ENCODE peak calls at places on chromosomes 3 and 15, in six cellular contexts. One of them, this sample, is unnamed.

GRCh38 chr15:85154061-85154460 is 172.4 kb downstream of the PDE8A start:
- DNase-seq in HepG2: no peak
- DNase-seq in GM12891: no peak
- DNase-seq in GM12878: no peak
- DNase-seq in H1: no peak
- DNase-seq in K562: no peak
- DNase-seq in this sample: no peak

GRCh38 chr3:144085964-144086363 is 114.3 kb downstream of the DIPK2A start:
- DNase-seq in H1: no peak
- DNase-seq in K562: no peak
- DNase-seq in GM12891: no peak
- DNase-seq in HepG2: no peak
- DNase-seq in GM12878: no peak
- DNase-seq in this sample: no peak

GRCh38 chr15:98855815-98856539 is 151.6 kb downstream of the PGPEP1L start:
- DNase-seq in H1: no peak
- DNase-seq in HepG2: no peak
- DNase-seq in GM12878: no peak
- DNase-seq in K562: no peak
- DNase-seq in GM12891: no peak
- DNase-seq in this sample: no peak

GRCh38 chr15:29686079-29686425 is 136.2 kb downstream of the TJP1 start:
- DNase-seq in GM12891: no peak
- DNase-seq in H1: no peak
- DNase-seq in K562: no peak
- DNase-seq in GM12878: no peak
- DNase-seq in HepG2: no peak
- DNase-seq in this sample: no peak

GRCh38 chr3:130645261-130645660 is 101.4 kb downstream of the PIK3R4 start:
- DNase-seq in GM12878: no peak
- DNase-seq in K562: no peak
- DNase-seq in H1: no peak
- DNase-seq in GM12891: no peak
- DNase-seq in HepG2: no peak
- DNase-seq in this sample: no peak

GRCh38 chr3:56915969-56916586 is 114.3 kb upstream of the ARHGEF3 start:
- DNase-seq in GM12878: peak; percentile 32
- DNase-seq in HepG2: no peak
- DNase-seq in H1: no peak
- DNase-seq in GM12891: peak; percentile 29
- DNase-seq in K562: no peak
- DNase-seq in this sample: peak; percentile 35

GRCh38 chr15:54304321-54304720 is 326.1 kb downstream of the UNC13C start:
- DNase-seq in GM12891: no peak
- DNase-seq in H1: no peak
- DNase-seq in HepG2: no peak
- DNase-seq in GM12878: no peak
- DNase-seq in K562: no peak
- DNase-seq in this sample: no peak

GRCh38 chr15:99324082-99324620 is 72.9 kb downstream of the LRRC28 start:
- DNase-seq in H1: no peak
- DNase-seq in GM12878: peak; percentile 62
- DNase-seq in K562: no peak
- DNase-seq in HepG2: no peak
- DNase-seq in GM12891: no peak
- DNase-seq in this sample: no peak

GRCh38 chr15:89165677-89166076 is 55.7 kb downstream of the RLBP1 start:
- DNase-seq in GM12891: no peak
- DNase-seq in HepG2: peak; percentile 53
- DNase-seq in H1: no peak
- DNase-seq in GM12878: no peak
- DNase-seq in K562: no peak
- DNase-seq in this sample: no peak

GRCh38 chr3:177443469-177443868 is 246.2 kb upstream of the TBL1XR1 start:
- DNase-seq in HepG2: peak; percentile 12
- DNase-seq in GM12878: no peak
- DNase-seq in H1: no peak
- DNase-seq in GM12891: no peak
- DNase-seq in K562: no peak
- DNase-seq in this sample: no peak

GRCh38 chr3:168213920-168214319 is 118.2 kb upstream of the GOLIM4 start:
- DNase-seq in GM12878: peak; percentile 17
- DNase-seq in K562: no peak
- DNase-seq in HepG2: no peak
- DNase-seq in H1: no peak
- DNase-seq in GM12891: no peak
- DNase-seq in this sample: no peak

GRCh38 chr15:57015897-57016296 is 97.5 kb downstream of the TCF12 start:
- DNase-seq in H1: no peak
- DNase-seq in GM12891: no peak
- DNase-seq in GM12878: no peak
- DNase-seq in K562: no peak
- DNase-seq in HepG2: peak; percentile 34
- DNase-seq in this sample: no peak

GRCh38 chr3:102400766-102401165 is 34.0 kb upstream of the ZPLD1 start:
- DNase-seq in K562: no peak
- DNase-seq in HepG2: no peak
- DNase-seq in H1: no peak
- DNase-seq in GM12891: no peak
- DNase-seq in GM12878: no peak
- DNase-seq in this sample: no peak

GRCh38 chr15:100167884-100168375 is 173.8 kb downstream of the ADAMTS17 start:
- DNase-seq in H1: no peak
- DNase-seq in K562: no peak
- DNase-seq in HepG2: no peak
- DNase-seq in GM12891: no peak
- DNase-seq in GM12878: no peak
- DNase-seq in this sample: no peak

GRCh38 chr15:65682404-65682911 is 60.7 kb downstream of the SLC24A1 start:
- DNase-seq in K562: no peak
- DNase-seq in GM12878: no peak
- DNase-seq in H1: no peak
- DNase-seq in GM12891: no peak
- DNase-seq in HepG2: no peak
- DNase-seq in this sample: no peak

GRCh38 chr3:88149146-88149515 is 628 bp upstream of the C3orf38 start:
- DNase-seq in GM12891: no peak
- DNase-seq in HepG2: no peak
- DNase-seq in H1: no peak
- DNase-seq in K562: peak; percentile 9
- DNase-seq in GM12878: no peak
- DNase-seq in this sample: no peak

GRCh38 chr3:8869613-8870012 is 93.7 kb downstream of the RAD18 start:
- DNase-seq in HepG2: peak; percentile 77
- DNase-seq in K562: no peak
- DNase-seq in GM12891: no peak
- DNase-seq in H1: no peak
- DNase-seq in GM12878: no peak
- DNase-seq in this sample: no peak

GRCh38 chr15:72492733-72493132 is 18.6 kb downstream of the ARIH1 start:
- DNase-seq in K562: no peak
- DNase-seq in GM12878: no peak
- DNase-seq in H1: no peak
- DNase-seq in HepG2: no peak
- DNase-seq in GM12891: no peak
- DNase-seq in this sample: no peak

GRCh38 chr15:38555686-38556334 is 8.8 kb downstream of the RASGRP1 start:
- DNase-seq in GM12878: no peak
- DNase-seq in H1: no peak
- DNase-seq in HepG2: no peak
- DNase-seq in K562: no peak
- DNase-seq in GM12891: no peak
- DNase-seq in this sample: no peak

GRCh38 chr3:38575279-38575843 is 74.1 kb downstream of the SCN5A start:
- DNase-seq in K562: no peak
- DNase-seq in GM12878: no peak
- DNase-seq in HepG2: no peak
- DNase-seq in GM12891: no peak
- DNase-seq in H1: no peak
- DNase-seq in this sample: no peak

GRCh38 chr3:132777171-132777570 is 55.0 kb upstream of the NPHP3 start:
- DNase-seq in GM12878: no peak
- DNase-seq in K562: no peak
- DNase-seq in H1: no peak
- DNase-seq in HepG2: no peak
- DNase-seq in GM12891: no peak
- DNase-seq in this sample: no peak

GRCh38 chr3:28916713-28917499 is 364.0 kb upstream of the RBMS3 start:
- DNase-seq in GM12878: peak; percentile 61
- DNase-seq in GM12891: no peak
- DNase-seq in H1: peak; percentile 49
- DNase-seq in HepG2: no peak
- DNase-seq in K562: no peak
- DNase-seq in this sample: no peak

GRCh38 chr15:95291878-95292472 is 1038.5 kb upstream of the NR2F2 start:
- DNase-seq in GM12891: peak; percentile 6
- DNase-seq in K562: peak; percentile 58
- DNase-seq in HepG2: peak; percentile 28
- DNase-seq in GM12878: no peak
- DNase-seq in H1: no peak
- DNase-seq in this sample: no peak

GRCh38 chr3:136778865-136779264 is 26.7 kb upstream of the STAG1 start:
- DNase-seq in HepG2: no peak
- DNase-seq in GM12878: no peak
- DNase-seq in K562: no peak
- DNase-seq in GM12891: no peak
- DNase-seq in H1: no peak
- DNase-seq in this sample: no peak

GRCh38 chr15:40754883-40755815 is at the start of gene RMDN3:
- DNase-seq in H1: peak; percentile 97
- DNase-seq in K562: peak; percentile 92
- DNase-seq in GM12878: peak; percentile 69
- DNase-seq in GM12891: peak; percentile 92
- DNase-seq in HepG2: peak; percentile 77
- DNase-seq in this sample: peak; percentile 87
- TF ChIP-seq POLR2A in H1: peak; percentile 99
- TF ChIP-seq POLR2A in K562: peak; percentile 96
- TF ChIP-seq POLR2A in GM12878: peak; percentile 93
- TF ChIP-seq POLR2A in GM12891: peak; percentile 93
- TF ChIP-seq POLR2A in HepG2: peak; percentile 91
- TF ChIP-seq POLR2A in this sample: peak; percentile 96

DNA sequence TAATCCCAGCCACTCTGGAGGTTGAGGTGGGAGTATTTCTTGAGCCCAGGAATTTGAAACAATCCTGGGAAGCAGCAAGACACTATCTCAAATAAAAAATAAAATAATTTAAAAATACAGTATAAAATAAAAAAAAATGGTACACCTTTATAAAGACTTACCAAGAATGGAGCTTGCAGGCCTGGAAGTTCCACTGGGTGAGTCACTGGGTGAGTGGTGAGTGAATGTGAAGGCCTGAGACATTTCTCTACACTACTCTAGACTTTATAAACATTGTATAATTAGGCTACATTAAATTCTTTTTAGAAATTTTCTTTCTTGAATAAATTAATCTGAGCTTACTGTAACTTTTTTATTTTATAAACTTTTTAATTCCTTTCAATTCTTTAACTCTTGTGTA is 609.1 kb upstream of the BCHE start:
- DNase-seq in HepG2: no peak
- DNase-seq in GM12891: no peak
- DNase-seq in H1: no peak
- DNase-seq in GM12878: no peak
- DNase-seq in K562: no peak
- DNase-seq in this sample: no peak
- TF ChIP-seq POLR2AphosphoS5 in HepG2: no peak
- TF ChIP-seq POLR2AphosphoS5 in GM12891: no peak
- TF ChIP-seq POLR2AphosphoS5 in H1: no peak
- TF ChIP-seq POLR2AphosphoS5 in GM12878: no peak
- TF ChIP-seq POLR2AphosphoS5 in K562: no peak
- TF ChIP-seq POLR2AphosphoS5 in this sample: no peak

GRCh38 chr3:42071720-42072582 is 19.2 kb upstream of the TRAK1 start:
- DNase-seq in H1: no peak
- DNase-seq in GM12891: no peak
- DNase-seq in GM12878: no peak
- DNase-seq in HepG2: peak; percentile 39
- DNase-seq in K562: no peak
- DNase-seq in this sample: no peak
- TF ChIP-seq TAF1 in H1: no peak
- TF ChIP-seq TAF1 in GM12891: no peak
- TF ChIP-seq TAF1 in GM12878: no peak
- TF ChIP-seq TAF1 in HepG2: no peak
- TF ChIP-seq TAF1 in K562: no peak
- TF ChIP-seq TAF1 in this sample: no peak

GRCh38 chr15:80991446-80991845 is 1.8 kb upstream of the MESD start:
- DNase-seq in K562: peak; percentile 47
- DNase-seq in HepG2: no peak
- DNase-seq in GM12891: no peak
- DNase-seq in H1: no peak
- DNase-seq in GM12878: no peak
- DNase-seq in this sample: no peak

GRCh38 chr15:80989110-80989517 is 505 bp downstream of the MESD start:
- DNase-seq in H1: no peak
- DNase-seq in GM12878: no peak
- DNase-seq in GM12891: no peak
- DNase-seq in HepG2: no peak
- DNase-seq in K562: peak; percentile 46
- DNase-seq in this sample: no peak

GRCh38 chr15:80988148-80988796 is 1.3 kb downstream of the MESD start:
- DNase-seq in GM12891: no peak
- DNase-seq in HepG2: no peak
- DNase-seq in H1: no peak
- DNase-seq in K562: no peak
- DNase-seq in GM12878: no peak
- DNase-seq in this sample: no peak

GRCh38 chr15:80990955-80991354 is 1.3 kb upstream of the MESD start:
- DNase-seq in GM12891: no peak
- DNase-seq in HepG2: no peak
- DNase-seq in GM12878: no peak
- DNase-seq in K562: no peak
- DNase-seq in H1: no peak
- DNase-seq in this sample: no peak

DNA sequence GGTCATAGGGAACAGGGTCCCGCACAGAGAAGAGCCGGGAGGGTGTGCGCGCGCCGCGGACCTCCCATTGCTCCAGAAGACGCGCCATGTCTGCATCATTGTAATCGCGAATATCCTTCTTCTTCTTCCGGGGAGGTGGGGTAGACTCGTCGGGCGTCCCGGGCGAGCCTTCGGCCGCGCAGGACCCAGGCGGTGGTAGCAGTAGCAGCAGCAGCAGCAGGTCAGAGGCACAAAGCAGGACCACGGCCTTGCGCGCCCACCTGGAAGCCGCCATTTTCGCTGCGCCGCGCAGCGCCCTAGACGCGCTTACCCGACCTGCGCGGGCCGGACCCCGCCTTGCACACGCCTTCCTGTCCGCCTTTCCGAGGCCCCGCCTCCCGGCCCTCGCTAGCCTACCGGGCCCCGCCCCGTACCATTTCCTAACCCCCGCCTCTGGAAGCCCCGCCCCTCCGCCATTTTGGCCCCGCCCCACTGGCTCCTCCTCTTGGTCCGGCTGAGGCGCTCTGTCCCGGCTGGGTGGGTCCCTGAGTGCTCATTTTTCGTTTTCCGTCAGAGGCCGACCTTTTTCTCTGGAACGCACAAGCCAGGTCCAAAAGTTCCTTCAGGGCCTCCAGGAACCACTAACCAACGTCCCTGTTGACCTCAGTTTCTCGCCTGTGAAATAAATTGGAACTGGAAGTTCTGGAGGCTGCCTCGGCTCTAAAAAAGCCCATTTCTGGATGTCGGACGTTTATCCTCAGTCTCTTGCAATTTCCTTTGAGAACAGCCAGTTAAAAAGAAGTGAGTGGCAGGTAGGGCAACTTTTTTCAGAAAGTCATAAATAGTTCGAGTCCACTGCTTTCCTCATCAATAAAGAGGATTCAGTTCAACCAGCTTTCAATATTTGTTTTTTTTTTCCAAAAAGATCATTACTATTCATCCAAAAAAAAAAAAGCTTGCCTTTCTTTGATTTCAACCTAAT is at the start of gene MESD:
- DNase-seq in HepG2: peak; percentile 88
- DNase-seq in GM12891: peak; percentile 92
- DNase-seq in K562: peak; percentile 99
- DNase-seq in H1: peak; percentile 98
- DNase-seq in GM12878: peak; percentile 70
- DNase-seq in this sample: peak; percentile 95
- TF ChIP-seq POLR2A in HepG2: peak; percentile 99
- TF ChIP-seq POLR2A in GM12891: peak; percentile 96
- TF ChIP-seq POLR2A in K562: peak; percentile 94
- TF ChIP-seq POLR2A in H1: peak; percentile 99
- TF ChIP-seq POLR2A in GM12878: peak; percentile 99
- TF ChIP-seq POLR2A in this sample: peak; percentile 97